ENCODE peak calls at places on chromosome 9, in seven cellular contexts. One of them, this sample, is unnamed.

GRCh38 chr9:104087894-104088293 is 6.2 kb upstream of the SMC2 start:
- DNase-seq in mesendoderm: no peak
- DNase-seq in IMR-90: no peak
- DNase-seq in H9: no peak
- DNase-seq in neuronal stem cell: no peak
- DNase-seq in H1: no peak
- DNase-seq in trophoblast cell: no peak
- DNase-seq in this sample: no peak

GRCh38 chr9:77534376-77535057 is 113.6 kb downstream of the GNA14 start:
- DNase-seq in mesendoderm: peak
- DNase-seq in IMR-90: no peak
- DNase-seq in H9: peak
- DNase-seq in neuronal stem cell: no peak
- DNase-seq in H1: no peak
- DNase-seq in trophoblast cell: no peak
- DNase-seq in this sample: no peak

GRCh38 chr9:120985759-120986353 is 59.3 kb upstream of the TRAF1 start:
- DNase-seq in mesendoderm: peak
- DNase-seq in IMR-90: peak
- DNase-seq in H9: no peak
- DNase-seq in neuronal stem cell: peak
- DNase-seq in H1: no peak
- DNase-seq in trophoblast cell: peak
- DNase-seq in this sample: peak

GRCh38 chr9:108724669-108725068 is 131.1 kb downstream of the ACTL7B start:
- DNase-seq in mesendoderm: peak
- DNase-seq in IMR-90: no peak
- DNase-seq in H9: no peak
- DNase-seq in neuronal stem cell: no peak
- DNase-seq in H1: no peak
- DNase-seq in trophoblast cell: no peak
- DNase-seq in this sample: no peak

GRCh38 chr9:123191660-123192059 is 76.7 kb downstream of the STRBP start:
- DNase-seq in mesendoderm: no peak
- DNase-seq in IMR-90: no peak
- DNase-seq in H9: no peak
- DNase-seq in neuronal stem cell: no peak
- DNase-seq in H1: no peak
- DNase-seq in trophoblast cell: peak
- DNase-seq in this sample: no peak

GRCh38 chr9:16335788-16336580 is 534.5 kb downstream of the BNC2 start:
- DNase-seq in mesendoderm: no peak
- DNase-seq in IMR-90: peak
- DNase-seq in H9: no peak
- DNase-seq in neuronal stem cell: no peak
- DNase-seq in H1: no peak
- DNase-seq in trophoblast cell: peak
- DNase-seq in this sample: peak

GRCh38 chr9:5626727-5627634 is 1.9 kb upstream of the RIC1 start:
- DNase-seq in mesendoderm: peak
- DNase-seq in IMR-90: peak
- DNase-seq in H9: no peak
- DNase-seq in neuronal stem cell: no peak
- DNase-seq in H1: no peak
- DNase-seq in trophoblast cell: peak
- DNase-seq in this sample: peak

GRCh38 chr9:5630038-5630507 is 1.2 kb downstream of the RIC1 start:
- DNase-seq in mesendoderm: peak
- DNase-seq in IMR-90: no peak
- DNase-seq in H9: no peak
- DNase-seq in neuronal stem cell: peak
- DNase-seq in H1: no peak
- DNase-seq in trophoblast cell: peak
- DNase-seq in this sample: peak

GRCh38 chr9:111348821-111349271 is 18.8 kb upstream of the OR2K2 start:
- DNase-seq in mesendoderm: no peak
- DNase-seq in IMR-90: peak
- DNase-seq in H9: no peak
- DNase-seq in neuronal stem cell: no peak
- DNase-seq in H1: no peak
- DNase-seq in trophoblast cell: no peak
- DNase-seq in this sample: no peak

DNA sequence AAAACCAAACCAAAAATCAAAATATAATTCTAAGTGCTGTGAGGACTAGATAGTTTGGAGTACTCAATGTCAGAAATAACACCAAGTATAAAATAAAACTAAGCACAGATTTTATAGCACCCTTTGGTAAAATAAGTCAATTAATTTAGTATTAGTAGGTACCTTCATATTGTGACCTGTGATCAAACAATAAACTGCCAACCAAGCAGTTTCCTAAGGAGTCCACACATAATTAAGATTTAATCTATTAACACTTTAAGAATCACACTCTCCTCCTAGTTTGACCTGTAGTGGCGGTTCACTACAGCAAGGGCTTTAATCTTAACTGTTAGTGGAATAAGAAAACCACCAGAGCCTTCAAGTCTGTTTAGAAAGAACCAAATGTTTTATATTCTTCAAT is 2.8 kb downstream of the HNRNPK start:
- DNase-seq in mesendoderm: no peak
- DNase-seq in IMR-90: no peak
- DNase-seq in H9: no peak
- DNase-seq in neuronal stem cell: no peak
- DNase-seq in H1: no peak
- DNase-seq in trophoblast cell: no peak
- DNase-seq in this sample: no peak
- H3K9ac ChIP-seq in mesendoderm: peak
- H3K9ac ChIP-seq in IMR-90: no peak
- H3K9ac ChIP-seq in H9: no peak
- H3K9ac ChIP-seq in neuronal stem cell: no peak
- H3K9ac ChIP-seq in H1: no peak
- H3K9ac ChIP-seq in trophoblast cell: no peak
- H3K9ac ChIP-seq in this sample: peak

GRCh38 chr9:117547904-117548303 is 133.0 kb upstream of the ASTN2 start:
- DNase-seq in mesendoderm: no peak
- DNase-seq in IMR-90: no peak
- DNase-seq in H9: no peak
- DNase-seq in neuronal stem cell: no peak
- DNase-seq in H1: no peak
- DNase-seq in trophoblast cell: no peak
- DNase-seq in this sample: no peak

GRCh38 chr9:117547321-117547720 is 132.5 kb upstream of the ASTN2 start:
- DNase-seq in mesendoderm: no peak
- DNase-seq in IMR-90: no peak
- DNase-seq in H9: no peak
- DNase-seq in neuronal stem cell: no peak
- DNase-seq in H1: no peak
- DNase-seq in trophoblast cell: no peak
- DNase-seq in this sample: no peak

GRCh38 chr9:117551171-117551570 is 136.3 kb upstream of the ASTN2 start:
- DNase-seq in mesendoderm: no peak
- DNase-seq in IMR-90: no peak
- DNase-seq in H9: no peak
- DNase-seq in neuronal stem cell: no peak
- DNase-seq in H1: no peak
- DNase-seq in trophoblast cell: no peak
- DNase-seq in this sample: no peak

GRCh38 chr9:117548556-117548955 is 133.7 kb upstream of the ASTN2 start:
- DNase-seq in mesendoderm: no peak
- DNase-seq in IMR-90: no peak
- DNase-seq in H9: no peak
- DNase-seq in neuronal stem cell: no peak
- DNase-seq in H1: no peak
- DNase-seq in trophoblast cell: no peak
- DNase-seq in this sample: no peak

DNA sequence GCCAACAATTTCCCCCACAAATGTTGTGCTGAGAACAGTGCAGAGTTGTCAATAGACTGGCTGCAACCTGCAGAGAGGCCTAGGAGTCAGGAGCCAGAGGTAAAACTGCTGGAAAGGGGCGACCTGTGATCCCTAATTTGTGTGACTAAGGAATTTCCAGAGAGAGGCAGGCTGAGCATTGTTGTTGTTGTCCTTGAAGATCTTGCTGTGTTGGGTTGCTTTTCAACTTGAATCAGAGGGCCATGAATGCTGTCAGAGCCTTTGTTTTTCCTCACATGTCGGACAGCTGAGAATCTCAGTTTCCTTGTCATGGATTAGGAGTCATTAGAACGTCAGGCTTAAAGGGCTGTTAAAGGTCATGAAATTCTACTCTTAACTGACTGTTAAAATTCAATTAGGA is 134.6 kb upstream of the ASTN2 start:
- DNase-seq in mesendoderm: no peak
- DNase-seq in IMR-90: no peak
- DNase-seq in H9: peak
- DNase-seq in neuronal stem cell: no peak
- DNase-seq in H1: peak
- DNase-seq in trophoblast cell: no peak
- DNase-seq in this sample: no peak
- H2BK5ac ChIP-seq in mesendoderm: no peak
- H2BK5ac ChIP-seq in IMR-90: no peak
- H2BK5ac ChIP-seq in H9: no peak
- H2BK5ac ChIP-seq in neuronal stem cell: no peak
- H2BK5ac ChIP-seq in H1: peak
- H2BK5ac ChIP-seq in trophoblast cell: no peak
- H2BK5ac ChIP-seq in this sample: no peak

GRCh38 chr9:95506438-95506691 is 10.4 kb downstream of the PTCH1 start:
- DNase-seq in mesendoderm: peak
- DNase-seq in IMR-90: peak
- DNase-seq in H9: no peak
- DNase-seq in neuronal stem cell: no peak
- DNase-seq in H1: no peak
- DNase-seq in trophoblast cell: peak
- DNase-seq in this sample: peak

GRCh38 chr9:95508242-95508967 is 8.4 kb downstream of the PTCH1 start:
- DNase-seq in mesendoderm: peak
- DNase-seq in IMR-90: no peak
- DNase-seq in H9: no peak
- DNase-seq in neuronal stem cell: no peak
- DNase-seq in H1: peak
- DNase-seq in trophoblast cell: peak
- DNase-seq in this sample: no peak

GRCh38 chr9:95508968-95509850 is 7.6 kb downstream of the PTCH1 start:
- DNase-seq in mesendoderm: peak
- DNase-seq in IMR-90: peak
- DNase-seq in H9: peak
- DNase-seq in neuronal stem cell: peak
- DNase-seq in H1: peak
- DNase-seq in trophoblast cell: peak
- DNase-seq in this sample: peak

GRCh38 chr9:95506692-95507455 is 9.9 kb downstream of the PTCH1 start:
- DNase-seq in mesendoderm: peak
- DNase-seq in IMR-90: peak
- DNase-seq in H9: peak
- DNase-seq in neuronal stem cell: no peak
- DNase-seq in H1: peak
- DNase-seq in trophoblast cell: peak
- DNase-seq in this sample: peak

DNA sequence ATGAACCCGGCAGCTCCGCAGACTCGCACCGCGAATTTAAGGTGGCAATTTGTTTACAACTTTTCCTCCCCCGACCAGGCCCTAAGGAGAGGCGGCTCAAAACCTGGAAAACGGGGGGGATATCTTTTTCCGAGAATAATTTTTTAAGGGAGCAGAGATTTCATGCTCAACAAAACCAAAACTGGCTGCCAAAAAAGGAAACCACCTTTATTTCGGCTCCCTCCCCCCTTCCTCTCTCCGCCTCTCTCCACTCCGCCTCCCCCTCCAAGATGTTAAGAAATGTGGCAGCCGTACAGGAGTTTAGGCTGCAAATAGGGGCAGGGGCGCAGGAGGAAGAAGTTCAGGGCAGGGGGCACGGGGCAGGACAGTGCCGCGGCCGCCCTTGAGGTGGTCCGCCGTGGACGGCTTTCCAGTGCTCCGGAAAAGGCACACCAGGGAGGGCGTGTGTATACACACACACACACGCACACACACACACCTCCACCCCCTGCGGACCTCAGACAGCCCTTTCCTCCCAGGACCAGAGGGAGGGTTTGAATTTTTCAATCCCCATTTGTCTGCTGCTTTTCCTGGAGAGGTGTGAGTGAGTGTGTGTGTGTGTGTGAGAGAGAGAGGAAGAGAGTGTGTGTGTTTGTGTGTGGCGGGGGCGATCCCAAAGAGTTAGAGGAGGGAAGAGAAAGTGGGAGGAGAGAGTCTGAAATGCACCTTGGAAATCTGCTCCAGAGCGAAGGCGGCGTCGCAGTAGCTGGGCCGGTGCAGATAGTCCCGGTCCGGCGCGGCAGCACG is 9.1 kb downstream of the PTCH1 start:
- DNase-seq in mesendoderm: peak
- DNase-seq in IMR-90: peak
- DNase-seq in H9: peak
- DNase-seq in neuronal stem cell: no peak
- DNase-seq in H1: peak
- DNase-seq in trophoblast cell: peak
- DNase-seq in this sample: peak
- H3K9ac ChIP-seq in mesendoderm: peak
- H3K9ac ChIP-seq in IMR-90: peak
- H3K9ac ChIP-seq in H9: peak
- H3K9ac ChIP-seq in neuronal stem cell: peak
- H3K9ac ChIP-seq in H1: peak
- H3K9ac ChIP-seq in trophoblast cell: peak
- H3K9ac ChIP-seq in this sample: peak

GRCh38 chr9:114281421-114282103 is 41.3 kb upstream of the ORM1 start:
- DNase-seq in mesendoderm: no peak
- DNase-seq in IMR-90: peak
- DNase-seq in H9: peak
- DNase-seq in neuronal stem cell: no peak
- DNase-seq in H1: peak
- DNase-seq in trophoblast cell: no peak
- DNase-seq in this sample: peak

GRCh38 chr9:114278356-114278755 is 44.5 kb upstream of the ORM1 start:
- DNase-seq in mesendoderm: no peak
- DNase-seq in IMR-90: no peak
- DNase-seq in H9: no peak
- DNase-seq in neuronal stem cell: no peak
- DNase-seq in H1: no peak
- DNase-seq in trophoblast cell: no peak
- DNase-seq in this sample: no peak

GRCh38 chr9:114280636-114281315 is 42.1 kb upstream of the ORM1 start:
- DNase-seq in mesendoderm: no peak
- DNase-seq in IMR-90: peak
- DNase-seq in H9: peak
- DNase-seq in neuronal stem cell: no peak
- DNase-seq in H1: peak
- DNase-seq in trophoblast cell: no peak
- DNase-seq in this sample: no peak

GRCh38 chr9:114278881-114279570 is 43.9 kb upstream of the ORM1 start:
- DNase-seq in mesendoderm: peak
- DNase-seq in IMR-90: peak
- DNase-seq in H9: no peak
- DNase-seq in neuronal stem cell: no peak
- DNase-seq in H1: peak
- DNase-seq in trophoblast cell: peak
- DNase-seq in this sample: peak

GRCh38 chr9:114279693-114280092 is 43.2 kb upstream of the ORM1 start:
- DNase-seq in mesendoderm: no peak
- DNase-seq in IMR-90: no peak
- DNase-seq in H9: no peak
- DNase-seq in neuronal stem cell: no peak
- DNase-seq in H1: no peak
- DNase-seq in trophoblast cell: no peak
- DNase-seq in this sample: no peak
- H2BK5ac ChIP-seq in mesendoderm: no peak
- H2BK5ac ChIP-seq in IMR-90: no peak
- H2BK5ac ChIP-seq in H9: no peak
- H2BK5ac ChIP-seq in neuronal stem cell: no peak
- H2BK5ac ChIP-seq in H1: no peak
- H2BK5ac ChIP-seq in trophoblast cell: no peak
- H2BK5ac ChIP-seq in this sample: no peak